ENCODE peak calls at places on chromosomes 2 and 18, in seven cellular contexts. One of them, this sample, is unnamed.

GRCh38 chr2:101655941-101656422 is 41.5 kb upstream of the MAP4K4 start:
- DNase-seq in H1: no peak
- DNase-seq in HepG2: peak
- DNase-seq in K562: no peak
- DNase-seq in GM12878: no peak
- DNase-seq in SK-N-SH: no peak
- DNase-seq in Panc1: no peak
- DNase-seq in this sample: no peak

GRCh38 chr18:31819106-31819924 is 58.6 kb upstream of the SLC25A52 start:
- DNase-seq in K562: peak
- DNase-seq in H1: peak
- DNase-seq in GM12878: no peak
- DNase-seq in SK-N-SH: peak
- DNase-seq in Panc1: peak
- DNase-seq in HepG2: peak
- DNase-seq in this sample: peak

GRCh38 chr18:5238371-5238758 is 41.3 kb upstream of the AKAIN1 start:
- DNase-seq in Panc1: no peak
- DNase-seq in K562: peak
- DNase-seq in GM12878: no peak
- DNase-seq in HepG2: peak
- DNase-seq in SK-N-SH: peak
- DNase-seq in H1: no peak
- DNase-seq in this sample: no peak

GRCh38 chr2:58604096-58604495 is 363.0 kb upstream of the FANCL start:
- DNase-seq in HepG2: no peak
- DNase-seq in GM12878: no peak
- DNase-seq in H1: no peak
- DNase-seq in SK-N-SH: no peak
- DNase-seq in Panc1: no peak
- DNase-seq in K562: no peak
- DNase-seq in this sample: no peak

GRCh38 chr2:29829841-29830240 is 91.5 kb downstream of the ALK start:
- DNase-seq in GM12878: no peak
- DNase-seq in K562: no peak
- DNase-seq in HepG2: no peak
- DNase-seq in H1: no peak
- DNase-seq in SK-N-SH: no peak
- DNase-seq in Panc1: no peak
- DNase-seq in this sample: no peak

GRCh38 chr2:186757009-186757408 is 63.1 kb downstream of the FAM171B start:
- DNase-seq in SK-N-SH: no peak
- DNase-seq in Panc1: no peak
- DNase-seq in H1: no peak
- DNase-seq in GM12878: no peak
- DNase-seq in HepG2: no peak
- DNase-seq in K562: no peak
- DNase-seq in this sample: no peak

GRCh38 chr2:227479865-227480475 is 8.0 kb downstream of the AGFG1 start:
- DNase-seq in SK-N-SH: peak
- DNase-seq in HepG2: peak
- DNase-seq in Panc1: no peak
- DNase-seq in GM12878: no peak
- DNase-seq in H1: no peak
- DNase-seq in K562: peak
- DNase-seq in this sample: no peak

GRCh38 chr2:174971868-174972781 is 33.1 kb downstream of the CHN1 start:
- DNase-seq in K562: no peak
- DNase-seq in HepG2: no peak
- DNase-seq in SK-N-SH: peak
- DNase-seq in GM12878: no peak
- DNase-seq in Panc1: peak
- DNase-seq in H1: no peak
- DNase-seq in this sample: peak

GRCh38 chr2:24265212-24265611 is 90.4 kb downstream of the FAM228A start:
- DNase-seq in HepG2: no peak
- DNase-seq in GM12878: no peak
- DNase-seq in Panc1: no peak
- DNase-seq in H1: no peak
- DNase-seq in SK-N-SH: no peak
- DNase-seq in K562: no peak
- DNase-seq in this sample: no peak

GRCh38 chr2:159208449-159208848 is 78.1 kb downstream of the WDSUB1 start:
- DNase-seq in K562: peak
- DNase-seq in HepG2: no peak
- DNase-seq in GM12878: no peak
- DNase-seq in SK-N-SH: no peak
- DNase-seq in Panc1: no peak
- DNase-seq in H1: no peak
- DNase-seq in this sample: no peak

GRCh38 chr2:111898703-111899514 is 502 bp downstream of the MERTK start:
- DNase-seq in HepG2: no peak
- DNase-seq in K562: no peak
- DNase-seq in H1: no peak
- DNase-seq in GM12878: no peak
- DNase-seq in SK-N-SH: no peak
- DNase-seq in Panc1: no peak
- DNase-seq in this sample: no peak

GRCh38 chr2:170255971-170256370 is 78.0 kb downstream of the MYO3B start:
- DNase-seq in HepG2: no peak
- DNase-seq in GM12878: no peak
- DNase-seq in Panc1: no peak
- DNase-seq in H1: no peak
- DNase-seq in SK-N-SH: no peak
- DNase-seq in K562: no peak
- DNase-seq in this sample: no peak

GRCh38 chr2:156430978-156431358 is 5.2 kb upstream of the GPD2 start:
- DNase-seq in H1: no peak
- DNase-seq in Panc1: no peak
- DNase-seq in GM12878: peak
- DNase-seq in SK-N-SH: no peak
- DNase-seq in K562: peak
- DNase-seq in HepG2: no peak
- DNase-seq in this sample: no peak

GRCh38 chr2:111632661-111633060 is 251.3 kb downstream of the ANAPC1 start:
- DNase-seq in Panc1: no peak
- DNase-seq in HepG2: no peak
- DNase-seq in K562: no peak
- DNase-seq in H1: no peak
- DNase-seq in SK-N-SH: no peak
- DNase-seq in GM12878: no peak
- DNase-seq in this sample: no peak

GRCh38 chr18:73724908-73725307 is 422.7 kb downstream of the FBXO15 start:
- DNase-seq in K562: no peak
- DNase-seq in H1: no peak
- DNase-seq in Panc1: no peak
- DNase-seq in GM12878: no peak
- DNase-seq in HepG2: no peak
- DNase-seq in SK-N-SH: no peak
- DNase-seq in this sample: no peak

DNA sequence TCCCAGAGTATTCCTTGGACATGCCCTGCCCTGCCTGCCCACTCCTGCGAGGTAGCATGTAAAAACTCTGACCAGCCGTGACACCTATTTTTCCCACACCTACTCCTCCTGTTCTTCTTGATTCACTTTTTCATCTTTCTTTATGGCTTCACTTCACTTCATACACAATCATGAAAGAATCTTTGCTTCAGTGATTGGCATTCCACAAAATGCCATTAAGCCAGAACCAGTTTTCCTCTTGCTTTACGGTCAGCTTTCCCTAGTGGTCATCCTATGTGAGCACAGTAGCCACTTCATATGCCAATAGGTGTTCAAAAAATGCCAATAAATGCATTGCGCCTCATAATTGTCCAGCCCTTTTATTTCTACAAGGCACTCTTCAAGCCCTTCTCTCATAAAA is 42.5 kb upstream of the SETBP1 start:
- DNase-seq in GM12878: no peak
- DNase-seq in SK-N-SH: no peak
- DNase-seq in K562: no peak
- DNase-seq in Panc1: no peak
- DNase-seq in H1: no peak
- DNase-seq in HepG2: no peak
- DNase-seq in this sample: no peak
- TF ChIP-seq SIN3A in GM12878: no peak
- TF ChIP-seq SIN3A in SK-N-SH: no peak
- TF ChIP-seq SIN3A in K562: no peak
- TF ChIP-seq SIN3A in Panc1: no peak
- TF ChIP-seq SIN3A in H1: no peak
- TF ChIP-seq SIN3A in HepG2: no peak
- TF ChIP-seq SIN3A in this sample: no peak

GRCh38 chr18:1049173-1049572 is 144.5 kb downstream of the ADCYAP1 start:
- DNase-seq in K562: no peak
- DNase-seq in Panc1: no peak
- DNase-seq in GM12878: no peak
- DNase-seq in SK-N-SH: no peak
- DNase-seq in HepG2: no peak
- DNase-seq in H1: no peak
- DNase-seq in this sample: no peak

GRCh38 chr18:1052301-1052700 is 147.6 kb downstream of the ADCYAP1 start:
- DNase-seq in GM12878: no peak
- DNase-seq in H1: no peak
- DNase-seq in K562: no peak
- DNase-seq in Panc1: no peak
- DNase-seq in HepG2: no peak
- DNase-seq in SK-N-SH: no peak
- DNase-seq in this sample: no peak

GRCh38 chr18:1050012-1050657 is 145.5 kb downstream of the ADCYAP1 start:
- DNase-seq in H1: no peak
- DNase-seq in SK-N-SH: no peak
- DNase-seq in K562: peak
- DNase-seq in GM12878: no peak
- DNase-seq in HepG2: no peak
- DNase-seq in Panc1: no peak
- DNase-seq in this sample: no peak

GRCh38 chr18:1048048-1048447 is 143.4 kb downstream of the ADCYAP1 start:
- DNase-seq in HepG2: no peak
- DNase-seq in Panc1: no peak
- DNase-seq in K562: no peak
- DNase-seq in GM12878: no peak
- DNase-seq in H1: no peak
- DNase-seq in SK-N-SH: no peak
- DNase-seq in this sample: no peak

DNA sequence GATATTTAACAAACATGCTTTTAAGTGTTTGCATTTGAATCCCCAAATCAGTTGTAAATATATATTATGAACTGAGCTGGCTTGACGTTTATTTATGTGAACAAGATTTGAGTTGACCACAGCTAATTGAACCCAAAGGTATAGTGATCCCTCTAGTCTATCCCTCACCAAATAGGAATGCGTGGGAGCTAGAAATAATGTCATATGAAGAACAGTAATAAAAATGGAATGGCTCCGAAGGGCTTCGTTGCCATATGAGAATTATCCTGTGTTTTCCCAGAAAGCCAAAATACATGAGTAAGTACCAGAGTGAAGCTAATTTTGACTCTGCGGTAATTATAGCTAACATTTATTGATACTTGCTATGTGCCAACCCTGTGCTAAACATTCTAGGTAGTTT is 142.7 kb downstream of the ADCYAP1 start:
- DNase-seq in H1: no peak
- DNase-seq in GM12878: no peak
- DNase-seq in SK-N-SH: no peak
- DNase-seq in K562: no peak
- DNase-seq in Panc1: no peak
- DNase-seq in HepG2: no peak
- DNase-seq in this sample: no peak
- TF ChIP-seq SIN3A in H1: no peak
- TF ChIP-seq SIN3A in GM12878: no peak
- TF ChIP-seq SIN3A in SK-N-SH: no peak
- TF ChIP-seq SIN3A in K562: no peak
- TF ChIP-seq SIN3A in Panc1: no peak
- TF ChIP-seq SIN3A in HepG2: no peak
- TF ChIP-seq SIN3A in this sample: no peak

GRCh38 chr2:13652531-13653313 is 936.0 kb downstream of the TRIB2 start:
- DNase-seq in Panc1: peak
- DNase-seq in GM12878: no peak
- DNase-seq in SK-N-SH: no peak
- DNase-seq in K562: no peak
- DNase-seq in H1: no peak
- DNase-seq in HepG2: no peak
- DNase-seq in this sample: no peak
- TF ChIP-seq SIN3A in Panc1: no peak
- TF ChIP-seq SIN3A in GM12878: no peak
- TF ChIP-seq SIN3A in SK-N-SH: no peak
- TF ChIP-seq SIN3A in K562: no peak
- TF ChIP-seq SIN3A in H1: no peak
- TF ChIP-seq SIN3A in HepG2: no peak
- TF ChIP-seq SIN3A in this sample: no peak

DNA sequence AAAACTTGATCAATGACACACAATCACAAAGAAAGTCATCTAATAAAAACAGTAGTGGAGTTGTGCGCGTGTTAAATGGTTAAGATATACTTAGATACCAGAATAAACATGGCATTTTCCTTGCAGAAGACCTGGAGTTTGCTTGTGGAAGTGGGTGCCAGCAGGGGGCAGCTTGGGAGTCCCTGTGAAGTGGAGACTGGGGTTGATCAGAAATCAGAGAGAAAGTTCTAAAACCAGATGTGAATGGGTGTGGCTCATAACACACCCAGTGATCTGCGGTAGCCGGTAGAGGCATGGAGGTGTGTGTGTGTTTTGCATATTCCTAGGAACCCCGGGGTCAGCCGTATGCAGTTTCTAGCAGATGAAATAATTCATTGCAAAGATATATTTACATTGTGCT is 300.1 kb upstream of the TRIB2 start:
- DNase-seq in HepG2: peak
- DNase-seq in SK-N-SH: no peak
- DNase-seq in GM12878: no peak
- DNase-seq in K562: peak
- DNase-seq in H1: no peak
- DNase-seq in Panc1: no peak
- DNase-seq in this sample: no peak
- TF ChIP-seq SIN3A in HepG2: no peak
- TF ChIP-seq SIN3A in SK-N-SH: no peak
- TF ChIP-seq SIN3A in GM12878: no peak
- TF ChIP-seq SIN3A in K562: no peak
- TF ChIP-seq SIN3A in H1: no peak
- TF ChIP-seq SIN3A in Panc1: no peak
- TF ChIP-seq SIN3A in this sample: no peak

DNA sequence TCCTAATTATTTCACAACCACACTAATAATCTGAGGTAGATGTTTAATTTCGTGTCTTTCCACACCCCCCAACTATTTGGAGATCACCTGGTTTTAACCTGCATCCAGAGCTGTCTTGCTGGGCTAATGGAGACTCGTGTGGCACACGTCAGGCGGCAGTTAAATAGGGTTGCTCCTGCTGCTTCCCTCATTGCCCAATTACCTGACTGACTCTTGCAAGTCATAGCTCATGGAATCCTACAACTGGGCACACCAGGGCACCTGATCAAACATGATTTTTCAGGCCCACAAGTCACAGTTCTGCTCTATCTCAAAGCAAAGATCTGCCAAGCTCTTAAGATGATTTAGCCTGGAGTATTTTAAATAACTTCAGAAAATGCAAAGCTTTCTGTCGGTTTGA is 1430.4 kb upstream of the ACVR2A start:
- DNase-seq in Panc1: no peak
- DNase-seq in HepG2: no peak
- DNase-seq in GM12878: no peak
- DNase-seq in K562: no peak
- DNase-seq in H1: no peak
- DNase-seq in SK-N-SH: no peak
- DNase-seq in this sample: no peak
- TF ChIP-seq SIN3A in Panc1: no peak
- TF ChIP-seq SIN3A in HepG2: no peak
- TF ChIP-seq SIN3A in GM12878: no peak
- TF ChIP-seq SIN3A in K562: no peak
- TF ChIP-seq SIN3A in H1: no peak
- TF ChIP-seq SIN3A in SK-N-SH: no peak
- TF ChIP-seq SIN3A in this sample: no peak

This sample was measured in HCT116.